ENCODE peak calls at places on chromosomes 5 and 9, in six cellular contexts. One of them, this sample, is unnamed.

GRCh38 chr5:94314507-94315170 is 303.8 kb downstream of the KIAA0825 start:
- DNase-seq in T-helper 1 cell: no peak
- DNase-seq in left ventricle myocardium inferior: no peak
- DNase-seq in ELR: no peak
- DNase-seq in GM18507: no peak
- DNase-seq in activated T-cell treated with anti-CD3 and anti-CD28 coated beads for 48 hours: no peak
- DNase-seq in this sample: no peak

GRCh38 chr5:138033275-138033808 is 463 bp upstream of the FAM13B start:
- DNase-seq in activated T-cell treated with anti-CD3 and anti-CD28 coated beads for 48 hours: no peak
- DNase-seq in T-helper 1 cell: no peak
- DNase-seq in ELR: peak
- DNase-seq in left ventricle myocardium inferior: no peak
- DNase-seq in GM18507: no peak
- DNase-seq in this sample: no peak

GRCh38 chr9:136190237-136190601 is 14.7 kb downstream of the LHX3 start:
- DNase-seq in activated T-cell treated with anti-CD3 and anti-CD28 coated beads for 48 hours: no peak
- DNase-seq in left ventricle myocardium inferior: no peak
- DNase-seq in GM18507: no peak
- DNase-seq in T-helper 1 cell: no peak
- DNase-seq in ELR: no peak
- DNase-seq in this sample: no peak

GRCh38 chr9:1042466-1042865 is 7.7 kb upstream of the DMRT2 start:
- DNase-seq in activated T-cell treated with anti-CD3 and anti-CD28 coated beads for 48 hours: peak
- DNase-seq in ELR: no peak
- DNase-seq in left ventricle myocardium inferior: no peak
- DNase-seq in T-helper 1 cell: no peak
- DNase-seq in GM18507: no peak
- DNase-seq in this sample: no peak

GRCh38 chr5:97534166-97534565 is 351.1 kb upstream of the RIOK2 start:
- DNase-seq in ELR: peak
- DNase-seq in left ventricle myocardium inferior: no peak
- DNase-seq in T-helper 1 cell: no peak
- DNase-seq in activated T-cell treated with anti-CD3 and anti-CD28 coated beads for 48 hours: no peak
- DNase-seq in GM18507: peak
- DNase-seq in this sample: peak

GRCh38 chr9:95447660-95448420 is 68.9 kb downstream of the PTCH1 start:
- DNase-seq in GM18507: no peak
- DNase-seq in left ventricle myocardium inferior: no peak
- DNase-seq in T-helper 1 cell: no peak
- DNase-seq in ELR: no peak
- DNase-seq in activated T-cell treated with anti-CD3 and anti-CD28 coated beads for 48 hours: no peak
- DNase-seq in this sample: no peak

GRCh38 chr5:55591671-55592070 is 56.9 kb upstream of the PLPP1 start:
- DNase-seq in ELR: no peak
- DNase-seq in T-helper 1 cell: no peak
- DNase-seq in GM18507: no peak
- DNase-seq in activated T-cell treated with anti-CD3 and anti-CD28 coated beads for 48 hours: no peak
- DNase-seq in left ventricle myocardium inferior: no peak
- DNase-seq in this sample: no peak

GRCh38 chr9:29691758-29692407 is 2118.6 kb upstream of the C9orf72 start:
- DNase-seq in activated T-cell treated with anti-CD3 and anti-CD28 coated beads for 48 hours: no peak
- DNase-seq in left ventricle myocardium inferior: no peak
- DNase-seq in GM18507: no peak
- DNase-seq in T-helper 1 cell: no peak
- DNase-seq in ELR: peak
- DNase-seq in this sample: no peak

GRCh38 chr9:121818016-121818661 is 166.7 kb downstream of the DAB2IP start:
- DNase-seq in GM18507: no peak
- DNase-seq in ELR: no peak
- DNase-seq in activated T-cell treated with anti-CD3 and anti-CD28 coated beads for 48 hours: no peak
- DNase-seq in left ventricle myocardium inferior: no peak
- DNase-seq in T-helper 1 cell: no peak
- DNase-seq in this sample: no peak

GRCh38 chr9:36870960-36871359 is 163.1 kb downstream of the PAX5 start:
- DNase-seq in T-helper 1 cell: no peak
- DNase-seq in ELR: no peak
- DNase-seq in GM18507: no peak
- DNase-seq in activated T-cell treated with anti-CD3 and anti-CD28 coated beads for 48 hours: no peak
- DNase-seq in left ventricle myocardium inferior: no peak
- DNase-seq in this sample: no peak

GRCh38 chr5:9351535-9351934 is 194.3 kb downstream of the SEMA5A start:
- DNase-seq in T-helper 1 cell: no peak
- DNase-seq in ELR: no peak
- DNase-seq in GM18507: no peak
- DNase-seq in activated T-cell treated with anti-CD3 and anti-CD28 coated beads for 48 hours: no peak
- DNase-seq in left ventricle myocardium inferior: no peak
- DNase-seq in this sample: no peak

GRCh38 chr5:1204693-1205242 is 3.4 kb downstream of the SLC6A19 start:
- DNase-seq in left ventricle myocardium inferior: peak
- DNase-seq in activated T-cell treated with anti-CD3 and anti-CD28 coated beads for 48 hours: no peak
- DNase-seq in ELR: peak
- DNase-seq in GM18507: no peak
- DNase-seq in T-helper 1 cell: no peak
- DNase-seq in this sample: peak

GRCh38 chr5:111775224-111775623 is 18.2 kb upstream of the NREP start:
- DNase-seq in T-helper 1 cell: no peak
- DNase-seq in GM18507: no peak
- DNase-seq in ELR: no peak
- DNase-seq in left ventricle myocardium inferior: no peak
- DNase-seq in activated T-cell treated with anti-CD3 and anti-CD28 coated beads for 48 hours: no peak
- DNase-seq in this sample: peak

GRCh38 chr9:79630521-79631403 is 59.0 kb downstream of the TLE4 start:
- DNase-seq in T-helper 1 cell: no peak
- DNase-seq in ELR: no peak
- DNase-seq in GM18507: no peak
- DNase-seq in activated T-cell treated with anti-CD3 and anti-CD28 coated beads for 48 hours: no peak
- DNase-seq in left ventricle myocardium inferior: no peak
- DNase-seq in this sample: no peak

GRCh38 chr9:88219601-88220000 is 81.3 kb upstream of the SPATA31C2 start:
- DNase-seq in GM18507: no peak
- DNase-seq in T-helper 1 cell: no peak
- DNase-seq in ELR: no peak
- DNase-seq in left ventricle myocardium inferior: no peak
- DNase-seq in activated T-cell treated with anti-CD3 and anti-CD28 coated beads for 48 hours: no peak
- DNase-seq in this sample: no peak

GRCh38 chr9:88691811-88692210 is 156.8 kb downstream of the NXNL2 start:
- DNase-seq in GM18507: no peak
- DNase-seq in ELR: peak
- DNase-seq in T-helper 1 cell: no peak
- DNase-seq in activated T-cell treated with anti-CD3 and anti-CD28 coated beads for 48 hours: no peak
- DNase-seq in left ventricle myocardium inferior: no peak
- DNase-seq in this sample: peak

GRCh38 chr5:96823060-96823459 is 15.3 kb upstream of the ERAP1 start:
- DNase-seq in left ventricle myocardium inferior: no peak
- DNase-seq in GM18507: no peak
- DNase-seq in activated T-cell treated with anti-CD3 and anti-CD28 coated beads for 48 hours: no peak
- DNase-seq in ELR: no peak
- DNase-seq in T-helper 1 cell: no peak
- DNase-seq in this sample: no peak

GRCh38 chr5:162817381-162817780 is 620.0 kb upstream of the CCNG1 start:
- DNase-seq in T-helper 1 cell: no peak
- DNase-seq in GM18507: no peak
- DNase-seq in left ventricle myocardium inferior: no peak
- DNase-seq in ELR: no peak
- DNase-seq in activated T-cell treated with anti-CD3 and anti-CD28 coated beads for 48 hours: no peak
- DNase-seq in this sample: no peak

GRCh38 chr5:141510160-141510559 is 21.3 kb downstream of the PCDHGC5 start:
- DNase-seq in GM18507: no peak
- DNase-seq in T-helper 1 cell: no peak
- DNase-seq in ELR: no peak
- DNase-seq in activated T-cell treated with anti-CD3 and anti-CD28 coated beads for 48 hours: no peak
- DNase-seq in left ventricle myocardium inferior: no peak
- DNase-seq in this sample: no peak

GRCh38 chr5:129459485-129460120 is 495 bp upstream of the ADAMTS19 start:
- DNase-seq in T-helper 1 cell: no peak
- DNase-seq in ELR: peak
- DNase-seq in GM18507: no peak
- DNase-seq in activated T-cell treated with anti-CD3 and anti-CD28 coated beads for 48 hours: no peak
- DNase-seq in left ventricle myocardium inferior: peak
- DNase-seq in this sample: peak

GRCh38 chr5:138601444-138601843 is 26.2 kb upstream of the HSPA9 start:
- DNase-seq in T-helper 1 cell: no peak
- DNase-seq in GM18507: no peak
- DNase-seq in ELR: peak
- DNase-seq in left ventricle myocardium inferior: no peak
- DNase-seq in activated T-cell treated with anti-CD3 and anti-CD28 coated beads for 48 hours: no peak
- DNase-seq in this sample: peak

This sample was measured in IMR-90.